ENCODE peak calls at places on chromosomes 3 and 15, in nine cellular contexts. G, N, Z, J, F, Y, V, K and O are unnamed samples.

GRCh38 chr15:96285306-96285705 is 45.2 kb upstream of the NR2F2 start:
- DNase-seq in G (peak), N (no peak), Z (peak), J (no peak), F (peak), Y (no peak), V (no peak), K (no peak), O (no peak)

GRCh38 chr3:178583963-178584575 is 47.8 kb downstream of the KCNMB2 start:
- DNase-seq in G (no peak), N (no peak), Z (no peak), J (no peak), F (no peak), Y (no peak), V (no peak), K (no peak), O (no peak)

GRCh38 chr3:166283856-166284255 is 446.6 kb upstream of the BCHE start:
- DNase-seq in G (peak), N (peak), Z (peak), J (no peak), F (peak), Y (peak), V (no peak), K (no peak), O (no peak)

GRCh38 chr3:72270072-72270611 is 485.2 kb upstream of the PROK2 start:
- DNase-seq in G (peak), N (peak), Z (peak), J (no peak), F (peak), Y (peak), V (peak), K (peak), O (peak)

GRCh38 chr15:60155661-60156060 is 151.6 kb downstream of the FOXB1 start:
- DNase-seq in G (peak), N (no peak), Z (no peak), J (no peak), F (peak), Y (no peak), V (no peak), K (no peak), O (no peak)

GRCh38 chr3:179546814-179547241 is 15.9 kb upstream of the ACTL6A start:
- DNase-seq in G (no peak), N (no peak), Z (no peak), J (peak), F (no peak), Y (peak), V (no peak), K (no peak), O (no peak)

GRCh38 chr3:189157232-189158007 is 14.4 kb upstream of the TPRG1 start:
- DNase-seq in G (no peak), N (no peak), Z (no peak), J (no peak), F (no peak), Y (peak), V (no peak), K (no peak), O (no peak)

GRCh38 chr15:65077981-65078352 is 1.4 kb downstream of the KBTBD13 start:
- DNase-seq in G (peak), N (peak), Z (peak), J (peak), F (no peak), Y (no peak), V (peak), K (no peak), O (peak)

GRCh38 chr3:134711284-134711683 is 60.5 kb upstream of the KY start:
- DNase-seq in G (no peak), N (no peak), Z (no peak), J (no peak), F (peak), Y (no peak), V (no peak), K (no peak), O (no peak)

GRCh38 chr3:151630938-151631417 is 102.7 kb upstream of the AADACL2 start:
- DNase-seq in G (peak), N (no peak), Z (peak), J (no peak), F (peak), Y (no peak), V (no peak), K (no peak), O (no peak)

GRCh38 chr3:155065537-155065936 is 14.6 kb upstream of the MME start:
- DNase-seq in G (peak), N (no peak), Z (no peak), J (no peak), F (peak), Y (peak), V (no peak), K (no peak), O (no peak)

GRCh38 chr3:111392911-111393351 is 149.1 kb upstream of the CD96 start:
- DNase-seq in G (no peak), N (peak), Z (no peak), J (no peak), F (no peak), Y (peak), V (no peak), K (no peak), O (no peak)

GRCh38 chr3:165346503-165346902 is 150.3 kb upstream of the SLITRK3 start:
- DNase-seq in G (no peak), N (no peak), Z (no peak), J (no peak), F (no peak), Y (no peak), V (no peak), K (no peak), O (no peak)

GRCh38 chr3:184789314-184789998 is 22.5 kb upstream of the VPS8 start:
- DNase-seq in G (no peak), N (no peak), Z (no peak), J (peak), F (no peak), Y (no peak), V (no peak), K (no peak), O (no peak)

GRCh38 chr3:52820741-52821140 is 9.7 kb downstream of the ITIH4 start:
- DNase-seq in G (peak), N (peak), Z (no peak), J (peak), F (peak), Y (no peak), V (no peak), K (no peak), O (no peak)

GRCh38 chr15:88664151-88664778 is 25.4 kb downstream of the ISG20 start:
- DNase-seq in G (peak), N (no peak), Z (no peak), J (no peak), F (no peak), Y (no peak), V (no peak), K (no peak), O (peak)

GRCh38 chr3:99938270-99938955 is 120.8 kb downstream of the CMSS1 start:
- DNase-seq in G (peak), N (no peak), Z (no peak), J (no peak), F (peak), Y (no peak), V (no peak), K (no peak), O (no peak)

GRCh38 chr15:88913850-88914169 is 631 bp upstream of the MFGE8 start:
- DNase-seq in G (no peak), N (no peak), Z (no peak), J (no peak), F (no peak), Y (no peak), V (no peak), K (no peak), O (no peak)

DNA sequence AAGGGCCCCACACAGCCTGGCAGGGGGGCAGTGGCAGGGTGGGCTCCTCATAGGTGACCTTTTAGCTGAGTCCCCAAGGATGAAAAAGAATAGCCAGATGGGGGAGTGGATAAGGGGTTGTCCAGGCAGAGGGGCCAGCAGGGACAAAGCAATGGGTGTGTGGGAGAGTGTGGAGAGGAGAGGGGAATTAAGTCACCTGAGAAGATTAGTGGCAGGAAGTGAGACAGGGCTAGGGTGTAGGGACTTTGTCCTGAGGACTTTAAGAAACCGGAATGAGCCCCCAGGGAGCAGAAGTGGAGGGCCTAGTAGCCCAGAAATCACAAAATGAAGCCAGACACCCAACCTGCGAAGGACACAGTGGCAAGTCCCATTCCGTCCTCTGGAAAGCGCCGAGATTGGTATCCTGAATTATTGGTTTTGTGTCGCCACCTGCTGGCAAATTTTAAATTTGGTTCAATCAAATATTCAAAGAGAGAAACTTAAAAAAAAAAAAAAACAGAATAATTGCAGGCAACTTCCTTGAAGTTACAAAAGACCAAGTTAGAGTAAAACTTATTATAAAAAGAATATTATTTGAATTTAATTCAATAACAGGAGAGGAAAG is 78.1 kb upstream of the SLC25A36 start:
- DNase-seq in G (peak), N (peak), Z (peak), J (peak), F (peak), Y (peak), V (no peak), K (no peak), O (no peak)
- TF ChIP-seq CTCF in G (peak), N (peak), Z (peak), J (peak), F (peak), Y (peak), V (peak), K (peak), O (peak)

GRCh38 chr15:82832601-82833209 is 23.3 kb downstream of the WHAMM start:
- DNase-seq in G (peak), N (peak), Z (no peak), J (no peak), F (peak), Y (peak), V (no peak), K (no peak), O (no peak)

GRCh38 chr15:82828064-82828463 is 18.6 kb downstream of the WHAMM start:
- DNase-seq in G (no peak), N (no peak), Z (no peak), J (no peak), F (no peak), Y (no peak), V (no peak), K (no peak), O (no peak)

GRCh38 chr15:82829234-82829633 is 19.8 kb downstream of the WHAMM start:
- DNase-seq in G (no peak), N (no peak), Z (no peak), J (no peak), F (no peak), Y (no peak), V (no peak), K (no peak), O (no peak)

GRCh38 chr15:82831894-82832600 is 22.6 kb downstream of the WHAMM start:
- DNase-seq in G (no peak), N (no peak), Z (no peak), J (no peak), F (no peak), Y (no peak), V (no peak), K (no peak), O (no peak)

DNA sequence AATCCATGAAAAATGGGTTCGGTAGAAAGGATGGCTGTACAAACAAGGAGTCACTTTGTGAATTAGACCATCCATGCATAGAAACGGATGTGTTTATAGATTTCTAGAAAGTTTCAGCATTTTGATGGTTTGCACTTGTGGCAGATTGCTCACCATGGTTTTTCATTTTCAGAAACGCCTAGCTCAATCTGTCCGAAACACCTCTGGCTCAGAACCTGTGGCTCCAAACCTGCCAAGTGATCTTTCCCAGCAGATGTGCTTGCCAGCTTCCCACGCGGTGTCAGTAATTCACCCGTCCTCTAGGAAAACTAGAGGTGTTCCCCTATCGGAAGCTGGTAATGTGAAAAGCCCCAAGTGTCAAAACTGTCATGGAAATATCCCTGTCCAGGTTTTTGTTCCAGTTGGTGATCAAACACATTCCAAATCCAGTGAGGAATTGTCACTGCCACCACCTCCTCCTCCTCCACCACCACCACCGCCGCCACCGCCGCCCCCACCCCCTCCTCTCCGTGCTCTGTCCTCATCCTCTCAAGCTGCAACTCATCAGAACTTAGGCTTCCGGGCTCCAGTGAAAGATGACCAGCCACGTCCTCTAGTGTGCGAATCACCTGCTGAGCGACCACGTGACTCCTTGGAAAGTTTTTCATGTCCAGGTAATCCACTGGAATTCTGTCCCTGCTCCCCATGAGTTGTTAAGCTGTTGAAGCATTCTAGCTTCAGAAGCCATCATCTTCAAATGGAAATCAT is 21.2 kb downstream of the WHAMM start:
- DNase-seq in G (no peak), N (no peak), Z (no peak), J (no peak), F (no peak), Y (no peak), V (no peak), K (no peak), O (no peak)
- H3K27ac ChIP-seq in G (no peak), N (no peak), Z (no peak), J (no peak), F (no peak), Y (no peak), V (no peak), K (no peak), O (no peak)

GRCh38 chr15:44720460-44721185 is 9.3 kb downstream of the B2M start:
- DNase-seq in G (no peak), N (no peak), Z (no peak), J (no peak), F (no peak), Y (no peak), V (no peak), K (no peak), O (no peak)

GRCh38 chr15:44718180-44718926 is 7.0 kb downstream of the B2M start:
- DNase-seq in G (no peak), N (no peak), Z (no peak), J (no peak), F (no peak), Y (no peak), V (no peak), K (no peak), O (no peak)

GRCh38 chr15:44718927-44719292 is 7.6 kb downstream of the B2M start:
- DNase-seq in G (no peak), N (no peak), Z (no peak), J (no peak), F (no peak), Y (no peak), V (no peak), K (no peak), O (no peak)

GRCh38 chr15:44719293-44719999 is 8.1 kb downstream of the B2M start:
- DNase-seq in G (no peak), N (no peak), Z (no peak), J (no peak), F (peak), Y (no peak), V (no peak), K (no peak), O (no peak)

DNA sequence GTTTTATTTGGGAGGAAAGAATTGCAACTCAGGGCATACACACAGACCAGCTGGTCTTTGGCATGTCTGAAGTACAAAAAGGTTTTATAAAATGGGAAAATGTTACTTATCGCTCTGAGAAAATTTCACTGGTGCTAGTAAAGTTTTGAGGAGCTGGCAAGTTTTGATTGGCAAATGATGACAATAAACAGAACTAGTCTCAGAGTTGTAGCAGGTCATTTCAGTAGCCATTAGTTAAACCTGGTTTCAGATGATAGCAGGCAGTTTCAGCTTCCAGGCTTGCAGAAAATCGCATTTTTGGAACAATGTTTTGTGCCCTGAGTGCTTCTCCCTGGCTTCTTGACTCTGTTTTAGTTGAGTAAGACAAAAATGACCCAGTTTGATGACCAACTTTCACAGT is 10.7 kb downstream of the B2M start:
- DNase-seq in G (no peak), N (no peak), Z (no peak), J (no peak), F (no peak), Y (no peak), V (no peak), K (no peak), O (no peak)
- H3K4me3 ChIP-seq in G (no peak), N (no peak), Z (no peak), J (no peak), F (no peak), Y (no peak), V (no peak), K (no peak), O (no peak)

DNA sequence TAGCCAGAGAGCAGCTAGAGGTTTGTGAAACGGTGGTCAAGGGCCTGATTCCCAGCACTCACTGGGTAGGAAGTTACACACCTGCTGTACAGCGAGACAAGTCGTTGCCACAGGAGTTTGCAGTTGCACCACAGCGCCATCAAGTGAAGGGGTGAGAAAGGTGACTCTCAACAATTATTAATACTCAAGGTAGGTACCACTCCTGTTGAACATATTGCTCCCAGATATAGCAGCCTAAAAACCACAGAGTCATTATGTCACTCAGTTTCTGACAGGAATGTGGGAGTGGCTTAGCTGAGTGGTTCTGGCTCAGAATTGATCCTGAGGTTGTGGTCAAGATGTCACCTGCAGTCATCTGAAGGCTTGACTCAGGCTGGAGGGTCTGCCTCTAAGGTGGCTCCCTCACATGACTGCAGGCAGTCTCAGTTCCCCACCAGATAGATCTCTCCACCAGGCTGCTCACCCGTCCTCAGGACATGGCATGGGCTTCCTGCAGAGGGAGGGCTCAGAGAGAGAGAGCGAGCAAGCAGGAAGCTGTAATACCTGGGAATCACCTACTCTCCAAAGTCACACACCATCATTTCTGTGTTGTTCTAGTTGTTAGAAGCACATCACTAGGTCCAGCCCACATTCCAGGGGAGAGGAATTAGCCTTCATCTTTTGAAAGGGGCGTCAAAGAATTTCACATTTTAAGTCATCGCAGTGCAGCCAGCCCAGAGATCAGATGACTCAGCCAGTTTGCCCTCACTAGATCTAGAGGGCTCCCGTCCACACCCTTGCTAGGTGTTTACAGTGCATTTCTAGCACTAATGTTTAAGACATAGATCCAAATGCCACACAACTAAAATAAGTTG is 17.0 kb upstream of the ANO10 start:
- DNase-seq in G (no peak), N (peak), Z (no peak), J (peak), F (peak), Y (peak), V (no peak), K (no peak), O (no peak)
- TF ChIP-seq CTCF in G (peak), N (peak), Z (no peak), J (peak), F (no peak), Y (peak), V (no peak), K (no peak), O (peak)

GRCh38 chr3:105691053-105691452 is 177.8 kb downstream of the CBLB start:
- DNase-seq in G (no peak), N (no peak), Z (no peak), J (no peak), F (peak), Y (no peak), V (no peak), K (no peak), O (no peak)
- H3K27ac ChIP-seq in G (no peak), N (no peak), Z (no peak), J (no peak), F (no peak), Y (no peak), V (no peak), K (no peak), O (no peak)

DNA sequence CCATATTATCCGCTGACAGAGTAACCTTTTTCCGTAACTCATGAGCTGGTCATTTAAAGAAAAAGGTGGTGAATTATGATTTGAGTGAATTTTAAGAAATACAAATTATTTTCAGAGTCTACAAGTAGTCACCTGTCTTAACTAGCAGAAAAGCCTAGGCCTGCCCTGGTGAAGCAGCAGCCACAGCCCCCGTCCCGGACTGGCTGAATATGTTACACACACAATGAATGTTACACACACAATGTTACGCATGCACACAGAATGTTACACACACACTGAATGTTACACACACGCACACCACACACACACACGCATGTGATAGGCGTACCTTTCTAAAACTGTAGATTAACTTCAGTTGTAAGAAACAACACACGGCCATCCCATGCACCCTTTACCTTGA is 77.8 kb downstream of the VGLL4 start:
- DNase-seq in G (no peak), N (no peak), Z (no peak), J (no peak), F (no peak), Y (no peak), V (no peak), K (no peak), O (no peak)
- H3K4me3 ChIP-seq in G (no peak), N (no peak), Z (no peak), J (no peak), F (no peak), Y (no peak), V (no peak), K (no peak), O (no peak)

DNA sequence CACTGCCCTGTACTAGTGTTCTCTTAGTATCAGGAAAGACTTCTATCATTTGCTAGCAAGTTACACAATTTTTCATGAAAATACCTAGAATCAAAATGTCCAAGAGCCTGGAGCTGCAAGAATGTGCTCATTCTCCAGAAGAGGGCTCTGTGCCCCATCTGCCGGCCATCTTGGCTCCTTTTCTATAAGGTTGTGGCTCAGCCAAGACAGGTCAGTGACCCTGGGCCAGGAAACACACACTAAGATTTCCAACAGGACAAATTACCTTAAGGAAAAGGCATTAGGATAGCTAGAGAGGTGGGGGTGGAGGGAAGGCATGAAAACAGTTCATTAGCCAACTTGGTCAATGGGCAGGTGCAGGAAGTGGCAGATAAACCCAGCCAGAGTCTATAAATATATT is 20.7 kb downstream of the TIMP4 start:
- DNase-seq in G (peak), N (peak), Z (no peak), J (peak), F (peak), Y (no peak), V (no peak), K (no peak), O (no peak)
- TF ChIP-seq CTCF in G (peak), N (peak), Z (peak), J (peak), F (peak), Y (peak), V (peak), K (peak), O (no peak)